ENCODE peak calls at places on chromosomes 12 and 14, in ten cellular contexts. O, F, D, E, I, G, C, J, V and X are unnamed samples.

GRCh38 chr12:11728154-11728755 is 78.8 kb downstream of the ETV6 start:
- DNase-seq in O (no peak), F (no peak), D (no peak), E (no peak), I (peak; percentile 71), G (no peak), C (no peak), J (no peak), V (no peak), X (no peak)

GRCh38 chr12:80441921-80442320 is 2.1 kb upstream of the PTPRQ start:
- DNase-seq in O (no peak), F (no peak), D (no peak), E (peak; percentile 14), I (no peak), G (no peak), C (no peak), J (no peak), V (peak; percentile 88), X (no peak)

GRCh38 chr14:92513204-92513965 is at the start of gene RIN3:
- DNase-seq in O (no peak), F (no peak), D (peak; percentile 52), E (peak; percentile 65), I (peak; percentile 89), G (peak; percentile 72), C (peak; percentile 17), J (peak; percentile 74), V (peak; percentile 59), X (no peak)

GRCh38 chr12:122473543-122474323 is 27.0 kb downstream of the ZCCHC8 start:
- DNase-seq in O (no peak), F (no peak), D (no peak), E (peak; percentile 90), I (peak; percentile 44), G (no peak), C (peak; percentile 21), J (no peak), V (no peak), X (no peak)

GRCh38 chr14:44396226-44396625 is 110.9 kb downstream of the FSCB start:
- DNase-seq in O (no peak), F (no peak), D (no peak), E (no peak), I (no peak), G (no peak), C (no peak), J (no peak), V (no peak), X (no peak)

GRCh38 chr12:113891737-113892520 is 74.2 kb downstream of the RBM19 start:
- DNase-seq in O (no peak), F (no peak), D (no peak), E (no peak), I (no peak), G (no peak), C (no peak), J (no peak), V (no peak), X (no peak)

GRCh38 chr14:63677891-63678379 is 36.3 kb upstream of the WDR89 start:
- DNase-seq in O (peak; percentile 23), F (no peak), D (no peak), E (peak; percentile 66), I (no peak), G (no peak), C (no peak), J (peak; percentile 59), V (peak; percentile 72), X (peak; percentile 26)

GRCh38 chr14:94345344-94346072 is 22.4 kb upstream of the SERPINA6 start:
- DNase-seq in O (peak; percentile 53), F (no peak), D (no peak), E (peak; percentile 96), I (no peak), G (no peak), C (no peak), J (peak; percentile 78), V (peak; percentile 93), X (no peak)

GRCh38 chr12:1644523-1645438 is 15.8 kb downstream of the WNT5B start:
- DNase-seq in O (peak; percentile 74), F (no peak), D (peak; percentile 69), E (no peak), I (no peak), G (no peak), C (no peak), J (peak; percentile 64), V (peak; percentile 79), X (peak; percentile 97)

GRCh38 chr14:93493054-93493453 is 62.3 kb downstream of the UNC79 start:
- DNase-seq in O (no peak), F (no peak), D (no peak), E (no peak), I (peak; percentile 51), G (no peak), C (no peak), J (no peak), V (no peak), X (no peak)

GRCh38 chr14:102693006-102693755 is 84.1 kb upstream of the TRAF3 start:
- DNase-seq in O (no peak), F (no peak), D (no peak), E (no peak), I (no peak), G (no peak), C (no peak), J (peak; percentile 13), V (no peak), X (no peak)

GRCh38 chr12:52390739-52391617 is 5.5 kb upstream of the KRT84 start:
- DNase-seq in O (no peak), F (no peak), D (peak; percentile 39), E (no peak), I (peak; percentile 90), G (peak; percentile 47), C (no peak), J (peak; percentile 39), V (peak; percentile 5), X (no peak)

GRCh38 chr14:30990766-30991165 is 34.7 kb upstream of the AP4S1 start:
- DNase-seq in O (no peak), F (no peak), D (no peak), E (peak; percentile 49), I (no peak), G (no peak), C (no peak), J (no peak), V (no peak), X (no peak)

GRCh38 chr12:68497702-68498101 is 113.0 kb upstream of the RAP1B start:
- DNase-seq in O (no peak), F (no peak), D (no peak), E (peak; percentile 96), I (no peak), G (no peak), C (no peak), J (no peak), V (peak; percentile 93), X (no peak)

GRCh38 chr14:39342768-39343167 is 89.5 kb downstream of the FBXO33 start:
- DNase-seq in O (no peak), F (no peak), D (no peak), E (no peak), I (no peak), G (no peak), C (no peak), J (no peak), V (no peak), X (no peak)

GRCh38 chr12:53569174-53569557 is 57.0 kb downstream of the ATF7 start:
- DNase-seq in O (no peak), F (no peak), D (no peak), E (peak; percentile 56), I (peak; percentile 59), G (no peak), C (no peak), J (no peak), V (peak; percentile 77), X (no peak)

GRCh38 chr14:55580401-55581010 is 499 bp downstream of the KTN1 start:
- DNase-seq in O (no peak), F (peak; percentile 50), D (peak; percentile 61), E (peak; percentile 17), I (peak; percentile 80), G (peak; percentile 58), C (peak; percentile 18), J (peak; percentile 71), V (no peak), X (no peak)

GRCh38 chr12:119956047-119956446 is 33.0 kb upstream of the BICDL1 start:
- DNase-seq in O (no peak), F (no peak), D (no peak), E (no peak), I (no peak), G (no peak), C (no peak), J (no peak), V (no peak), X (no peak)

GRCh38 chr14:23562822-23563472 is 4.6 kb downstream of the AP1G2 start:
- DNase-seq in O (no peak), F (peak; percentile 47), D (peak; percentile 37), E (peak; percentile 70), I (peak; percentile 89), G (peak; percentile 75), C (peak; percentile 48), J (peak; percentile 73), V (peak; percentile 60), X (peak; percentile 74)

GRCh38 chr14:89576960-89577359 is 159.9 kb upstream of the FOXN3 start:
- DNase-seq in O (no peak), F (no peak), D (no peak), E (no peak), I (peak; percentile 78), G (no peak), C (no peak), J (no peak), V (peak; percentile 10), X (no peak)

GRCh38 chr12:76226956-76227355 is 121.3 kb downstream of the BBS10 start:
- DNase-seq in O (no peak), F (no peak), D (no peak), E (no peak), I (no peak), G (no peak), C (no peak), J (no peak), V (no peak), X (no peak)

GRCh38 chr12:55681142-55682077 is 26.3 kb downstream of the ITGA7 start:
- DNase-seq in O (peak; percentile 28), F (no peak), D (peak; percentile 90), E (peak; percentile 68), I (peak; percentile 99), G (peak; percentile 38), C (no peak), J (peak; percentile 89), V (peak; percentile 66), X (peak; percentile 11)

GRCh38 chr12:4807813-4808212 is 87.6 kb downstream of the GALNT8 start:
- DNase-seq in O (no peak), F (no peak), D (no peak), E (no peak), I (no peak), G (no peak), C (no peak), J (no peak), V (no peak), X (no peak)

GRCh38 chr14:69685217-69685616 is 73.8 kb downstream of the SUSD6 start:
- DNase-seq in O (no peak), F (no peak), D (no peak), E (peak; percentile 12), I (no peak), G (no peak), C (peak; percentile 46), J (no peak), V (no peak), X (peak; percentile 44)

GRCh38 chr12:68932701-68933563 is at the start of gene CPM:
- DNase-seq in O (no peak), F (peak; percentile 62), D (peak; percentile 86), E (peak; percentile 25), I (peak; percentile 90), G (peak; percentile 49), C (peak; percentile 58), J (peak; percentile 90), V (peak; percentile 36), X (no peak)